ENCODE peak calls at places on chromosomes 16 and 17, in six cellular contexts. One of them, this sample, is unnamed. For H3K79me2, the result is how much of the 10 kb centered on the place peaks cover.

GRCh38 chr16:85310868-85311585 is 198.8 kb upstream of the CIBAR2 start:
- DNase-seq in GM23248: no peak
- DNase-seq in neural progenitor cell: no peak
- DNase-seq in GM23338: peak
- DNase-seq in HCT116: no peak
- DNase-seq in fibroblast of lung: no peak
- DNase-seq in this sample: no peak

GRCh38 chr17:49312722-49313121 is 49.3 kb downstream of the ZNF652 start:
- DNase-seq in GM23338: no peak
- DNase-seq in GM23248: no peak
- DNase-seq in neural progenitor cell: no peak
- DNase-seq in HCT116: no peak
- DNase-seq in fibroblast of lung: no peak
- DNase-seq in this sample: no peak

GRCh38 chr17:37094391-37094790 is 145.6 kb downstream of the AATF start:
- DNase-seq in fibroblast of lung: no peak
- DNase-seq in GM23338: no peak
- DNase-seq in neural progenitor cell: no peak
- DNase-seq in HCT116: no peak
- DNase-seq in GM23248: no peak
- DNase-seq in this sample: no peak

GRCh38 chr16:88999457-89000206 is 22.6 kb upstream of the CBFA2T3 start:
- DNase-seq in GM23338: peak
- DNase-seq in neural progenitor cell: no peak
- DNase-seq in HCT116: no peak
- DNase-seq in fibroblast of lung: no peak
- DNase-seq in GM23248: peak
- DNase-seq in this sample: no peak

GRCh38 chr17:30599424-30600061 is 122.3 kb downstream of the GOSR1 start:
- DNase-seq in neural progenitor cell: no peak
- DNase-seq in GM23338: peak
- DNase-seq in GM23248: no peak
- DNase-seq in fibroblast of lung: no peak
- DNase-seq in HCT116: no peak
- DNase-seq in this sample: peak

GRCh38 chr16:46961373-46962353 is 11.8 kb downstream of the DNAJA2 start:
- DNase-seq in neural progenitor cell: no peak
- DNase-seq in HCT116: no peak
- DNase-seq in fibroblast of lung: no peak
- DNase-seq in GM23248: peak
- DNase-seq in GM23338: no peak
- DNase-seq in this sample: no peak

GRCh38 chr17:69672924-69673323 is 258.4 kb downstream of the MAP2K6 start:
- DNase-seq in neural progenitor cell: no peak
- DNase-seq in GM23248: peak
- DNase-seq in HCT116: no peak
- DNase-seq in GM23338: no peak
- DNase-seq in fibroblast of lung: peak
- DNase-seq in this sample: peak

GRCh38 chr16:13438064-13438463 is 481.9 kb upstream of the ERCC4 start:
- DNase-seq in neural progenitor cell: no peak
- DNase-seq in GM23248: no peak
- DNase-seq in HCT116: no peak
- DNase-seq in GM23338: no peak
- DNase-seq in fibroblast of lung: no peak
- DNase-seq in this sample: no peak

GRCh38 chr17:49379926-49380325 is 17.9 kb upstream of the ZNF652 start:
- DNase-seq in GM23248: peak
- DNase-seq in fibroblast of lung: no peak
- DNase-seq in HCT116: no peak
- DNase-seq in neural progenitor cell: no peak
- DNase-seq in GM23338: no peak
- DNase-seq in this sample: no peak

GRCh38 chr17:978110-979093 is 1.2 kb downstream of the NXN start:
- DNase-seq in GM23338: no peak
- DNase-seq in neural progenitor cell: peak
- DNase-seq in GM23248: peak
- DNase-seq in fibroblast of lung: peak
- DNase-seq in HCT116: no peak
- DNase-seq in this sample: peak

GRCh38 chr17:80036715-80037477 is 454 bp downstream of the CCDC40 start:
- DNase-seq in HCT116: no peak
- DNase-seq in GM23248: peak
- DNase-seq in neural progenitor cell: peak
- DNase-seq in fibroblast of lung: peak
- DNase-seq in GM23338: peak
- DNase-seq in this sample: no peak

GRCh38 chr17:81533713-81534141 is 5.5 kb downstream of the FSCN2 start:
- DNase-seq in GM23338: no peak
- DNase-seq in neural progenitor cell: no peak
- DNase-seq in HCT116: no peak
- DNase-seq in fibroblast of lung: no peak
- DNase-seq in GM23248: no peak
- DNase-seq in this sample: no peak

GRCh38 chr16:81571592-81572230 is 127.1 kb downstream of the CMIP start:
- DNase-seq in neural progenitor cell: no peak
- DNase-seq in GM23248: no peak
- DNase-seq in HCT116: no peak
- DNase-seq in fibroblast of lung: no peak
- DNase-seq in GM23338: no peak
- DNase-seq in this sample: no peak
- H3K79me2 ChIP-seq in neural progenitor cell: half or more
- H3K79me2 ChIP-seq in GM23248: half or more
- H3K79me2 ChIP-seq in HCT116: half or more
- H3K79me2 ChIP-seq in fibroblast of lung: under half
- H3K79me2 ChIP-seq in GM23338: half or more
- H3K79me2 ChIP-seq in this sample: half or more

GRCh38 chr17:28827672-28828071 is 14.9 kb downstream of the FAM222B start:
- DNase-seq in GM23248: no peak
- DNase-seq in HCT116: no peak
- DNase-seq in neural progenitor cell: no peak
- DNase-seq in fibroblast of lung: no peak
- DNase-seq in GM23338: no peak
- DNase-seq in this sample: no peak

GRCh38 chr17:28834420-28834819 is 8.2 kb downstream of the FAM222B start:
- DNase-seq in fibroblast of lung: no peak
- DNase-seq in GM23338: no peak
- DNase-seq in neural progenitor cell: no peak
- DNase-seq in GM23248: no peak
- DNase-seq in HCT116: no peak
- DNase-seq in this sample: no peak

DNA sequence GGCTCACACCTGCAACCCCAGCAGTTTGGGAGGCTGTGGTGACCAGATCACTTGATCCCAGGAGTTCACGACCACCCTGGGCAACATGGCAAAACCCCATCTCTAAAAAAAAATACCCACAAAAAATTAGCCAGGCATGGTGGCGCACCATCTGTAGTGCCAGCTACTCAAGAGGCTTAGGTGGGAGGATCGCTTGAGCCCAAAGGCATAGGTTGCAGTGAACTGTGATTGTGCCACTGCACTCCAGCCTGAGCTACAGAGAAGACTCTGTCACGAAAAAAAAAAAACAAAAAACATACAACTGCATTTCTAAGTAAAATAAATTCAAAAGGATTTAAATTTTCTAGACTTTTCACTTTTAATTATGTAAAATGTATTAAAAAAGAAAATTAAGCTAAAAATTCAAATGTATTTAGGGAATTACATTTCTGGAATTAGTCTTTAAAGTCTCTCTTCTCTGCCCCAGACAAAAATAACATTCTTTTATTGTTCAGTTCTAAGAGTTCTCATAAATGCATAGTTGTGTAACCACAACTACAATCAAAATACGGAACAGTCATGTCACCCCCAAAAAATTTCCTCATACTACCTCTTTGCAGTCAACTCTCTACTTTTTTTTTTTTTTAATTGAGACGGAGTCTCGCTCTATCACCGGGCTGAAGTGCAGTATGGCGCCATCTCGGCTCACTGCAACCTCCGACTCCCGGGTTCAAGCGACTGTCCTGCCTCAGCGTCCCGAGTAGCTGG is 14.1 kb downstream of the FAM222B start:
- DNase-seq in fibroblast of lung: no peak
- DNase-seq in GM23248: peak
- DNase-seq in GM23338: no peak
- DNase-seq in HCT116: no peak
- DNase-seq in neural progenitor cell: no peak
- DNase-seq in this sample: no peak
- H3K79me2 ChIP-seq in fibroblast of lung: under half
- H3K79me2 ChIP-seq in GM23248: half or more
- H3K79me2 ChIP-seq in GM23338: half or more
- H3K79me2 ChIP-seq in HCT116: under half
- H3K79me2 ChIP-seq in neural progenitor cell: half or more
- H3K79me2 ChIP-seq in this sample: under half

DNA sequence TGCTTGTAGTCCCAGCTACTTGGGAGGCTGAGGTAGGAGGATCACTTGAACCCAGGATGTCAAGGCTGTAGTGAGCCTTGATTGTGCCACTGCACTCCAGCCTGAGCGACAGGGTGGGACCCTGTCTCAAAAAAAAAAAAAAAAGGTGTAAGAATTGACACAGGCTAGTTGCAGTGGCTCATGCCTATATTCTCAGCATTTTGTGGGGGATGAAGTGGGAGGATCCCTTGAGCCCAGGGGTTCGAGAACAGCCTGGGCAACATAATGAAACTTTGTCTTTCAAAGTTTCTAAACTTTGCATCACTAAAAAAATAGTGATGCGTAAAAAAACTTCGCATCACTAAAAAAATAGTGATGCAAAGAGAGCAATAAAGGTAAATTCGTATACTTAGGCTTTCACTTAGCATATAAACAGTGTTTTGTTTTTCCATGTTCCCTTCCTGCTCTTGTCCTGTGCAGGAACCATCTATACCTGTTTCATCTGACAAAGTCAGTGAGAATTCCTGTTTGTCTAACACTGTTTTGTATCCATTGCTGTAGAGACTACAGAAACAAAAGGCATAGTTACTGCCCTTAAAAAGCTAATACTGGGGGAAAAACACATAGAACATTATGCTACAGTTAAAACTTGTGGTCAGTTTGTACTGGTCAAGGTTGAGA is 32.1 kb downstream of the CTCF start:
- DNase-seq in GM23248: no peak
- DNase-seq in neural progenitor cell: no peak
- DNase-seq in GM23338: peak
- DNase-seq in fibroblast of lung: no peak
- DNase-seq in HCT116: no peak
- DNase-seq in this sample: no peak
- H3K79me2 ChIP-seq in GM23248: half or more
- H3K79me2 ChIP-seq in neural progenitor cell: half or more
- H3K79me2 ChIP-seq in GM23338: half or more
- H3K79me2 ChIP-seq in fibroblast of lung: under half
- H3K79me2 ChIP-seq in HCT116: half or more
- H3K79me2 ChIP-seq in this sample: under half

GRCh38 chr16:57630402-57630787 is 2.0 kb downstream of the ADGRG1 start:
- DNase-seq in HCT116: no peak
- DNase-seq in fibroblast of lung: no peak
- DNase-seq in GM23248: no peak
- DNase-seq in neural progenitor cell: no peak
- DNase-seq in GM23338: no peak
- DNase-seq in this sample: no peak
- H3K79me2 ChIP-seq in HCT116: under half
- H3K79me2 ChIP-seq in fibroblast of lung: under half
- H3K79me2 ChIP-seq in GM23248: under half
- H3K79me2 ChIP-seq in neural progenitor cell: under half
- H3K79me2 ChIP-seq in GM23338: under half
- H3K79me2 ChIP-seq in this sample: half or more

GRCh38 chr16:75455677-75456076 is 8.8 kb downstream of the TMEM170A start:
- DNase-seq in fibroblast of lung: no peak
- DNase-seq in GM23248: no peak
- DNase-seq in HCT116: no peak
- DNase-seq in neural progenitor cell: peak
- DNase-seq in GM23338: no peak
- DNase-seq in this sample: no peak
- H3K79me2 ChIP-seq in fibroblast of lung: under half
- H3K79me2 ChIP-seq in GM23248: half or more
- H3K79me2 ChIP-seq in HCT116: half or more
- H3K79me2 ChIP-seq in neural progenitor cell: half or more
- H3K79me2 ChIP-seq in GM23338: half or more
- H3K79me2 ChIP-seq in this sample: half or more

GRCh38 chr17:76562734-76563148 is 22.9 kb downstream of the PRCD start:
- DNase-seq in GM23248: peak
- DNase-seq in fibroblast of lung: peak
- DNase-seq in neural progenitor cell: no peak
- DNase-seq in GM23338: no peak
- DNase-seq in HCT116: no peak
- DNase-seq in this sample: no peak
- H3K79me2 ChIP-seq in GM23248: half or more
- H3K79me2 ChIP-seq in fibroblast of lung: under half
- H3K79me2 ChIP-seq in neural progenitor cell: half or more
- H3K79me2 ChIP-seq in GM23338: half or more
- H3K79me2 ChIP-seq in HCT116: half or more
- H3K79me2 ChIP-seq in this sample: half or more

GRCh38 chr16:82652826-82653225 is 26.1 kb downstream of the CDH13 start:
- DNase-seq in neural progenitor cell: no peak
- DNase-seq in GM23338: no peak
- DNase-seq in HCT116: no peak
- DNase-seq in fibroblast of lung: no peak
- DNase-seq in GM23248: no peak
- DNase-seq in this sample: no peak
- H3K79me2 ChIP-seq in neural progenitor cell: under half
- H3K79me2 ChIP-seq in GM23338: under half
- H3K79me2 ChIP-seq in HCT116: under half
- H3K79me2 ChIP-seq in fibroblast of lung: under half
- H3K79me2 ChIP-seq in GM23248: under half
- H3K79me2 ChIP-seq in this sample: under half